ENCODE peak calls at places on chromosome 7, in nine cellular contexts. G is HL-60, W is Panc1, E is SK-N-SH, J is GM23338, S is HCT116, R is GM12878, D is HepG2, O is K562. X is an unnamed sample.

GRCh38 chr7:105806592-105807266 is 69.7 kb downstream of the ATXN7L1 start:
- DNase-seq in W (no peak), S (no peak), D (no peak), J (peak), O (no peak), R (peak), E (no peak), G (peak), X (peak)

GRCh38 chr7:64882341-64883112 is 20.5 kb upstream of the ZNF273 start:
- DNase-seq in J (peak), G (no peak), O (no peak), R (no peak), D (no peak), E (peak), W (no peak), S (no peak), X (no peak)

GRCh38 chr7:1536768-1537630 is 6.5 kb downstream of the MAFK start:
- DNase-seq in S (peak), E (peak), O (peak), J (peak), D (peak), W (no peak), R (no peak), G (no peak), X (peak)

GRCh38 chr7:121624922-121625321 is 228.8 kb upstream of the FAM3C start:
- DNase-seq in D (no peak), S (no peak), G (no peak), O (no peak), E (no peak), R (no peak), W (no peak), J (no peak), X (no peak)

GRCh38 chr7:29609162-29610030 is 45.8 kb downstream of the PRR15 start:
- DNase-seq in J (peak), G (no peak), S (peak), R (no peak), W (no peak), E (no peak), D (peak), O (peak), X (peak)

GRCh38 chr7:131312838-131313237 is 14.8 kb upstream of the MKLN1 start:
- DNase-seq in S (no peak), O (no peak), G (no peak), W (no peak), R (no peak), J (no peak), D (no peak), E (no peak), X (no peak)

GRCh38 chr7:37822946-37823345 is 25.5 kb upstream of the NME8 start:
- DNase-seq in D (no peak), J (no peak), E (no peak), R (no peak), S (no peak), G (no peak), O (no peak), W (no peak), X (no peak)

GRCh38 chr7:1458676-1459511 is at the start of gene MICALL2:
- DNase-seq in E (peak), R (no peak), O (peak), G (peak), J (no peak), S (peak), D (peak), W (no peak), X (peak)

GRCh38 chr7:55476071-55476803 is 96.1 kb downstream of the VOPP1 start:
- DNase-seq in E (no peak), S (no peak), O (no peak), R (no peak), W (no peak), G (no peak), J (no peak), D (no peak), X (no peak)

GRCh38 chr7:145134377-145134776 is 298.5 kb upstream of the TPK1 start:
- DNase-seq in S (no peak), D (no peak), E (no peak), R (no peak), G (no peak), O (no peak), J (no peak), W (no peak), X (no peak)

GRCh38 chr7:129123517-129123872 is 21.0 kb upstream of the TSPAN33 start:
- DNase-seq in D (no peak), E (no peak), S (no peak), R (no peak), G (no peak), O (no peak), W (no peak), J (no peak), X (no peak)

GRCh38 chr7:131225619-131226101 is 102.0 kb upstream of the MKLN1 start:
- DNase-seq in E (no peak), J (no peak), G (no peak), O (no peak), R (no peak), W (no peak), S (no peak), D (peak), X (peak)

GRCh38 chr7:2622869-2623697 is 8.7 kb upstream of the TTYH3 start:
- DNase-seq in G (peak), D (peak), W (no peak), S (no peak), R (no peak), E (peak), J (no peak), O (no peak), X (no peak)

GRCh38 chr7:141335164-141335563 is 216.0 kb upstream of the AGK start:
- DNase-seq in O (no peak), S (no peak), G (no peak), E (no peak), J (no peak), D (no peak), R (no peak), W (no peak), X (no peak)

GRCh38 chr7:126780993-126781392 is 471.7 kb downstream of the GRM8 start:
- DNase-seq in E (no peak), R (peak), O (no peak), G (no peak), S (no peak), D (no peak), W (no peak), J (no peak), X (no peak)

GRCh38 chr7:74598558-74598957 is 59.0 kb upstream of the GTF2I start:
- DNase-seq in W (no peak), J (no peak), R (no peak), D (no peak), O (no peak), S (no peak), G (no peak), E (no peak), X (no peak)

GRCh38 chr7:6654842-6655610 is 17.9 kb downstream of the ZNF316 start:
- DNase-seq in W (no peak), O (peak), G (no peak), S (no peak), D (no peak), J (no peak), R (no peak), E (peak), X (no peak)

GRCh38 chr7:51000956-51001355 is 218.3 kb upstream of the GRB10 start:
- DNase-seq in W (no peak), O (no peak), R (no peak), J (peak), E (no peak), D (no peak), S (no peak), G (no peak), X (no peak)

GRCh38 chr7:22082886-22083710 is 137.4 kb upstream of the CDCA7L start:
- DNase-seq in S (peak), W (peak), J (peak), G (peak), O (peak), D (peak), E (peak), R (peak), X (peak)

GRCh38 chr7:155763122-155763521 is 49.1 kb downstream of the SHH start:
- DNase-seq in D (no peak), J (no peak), O (no peak), R (no peak), W (no peak), G (no peak), S (no peak), E (no peak), X (no peak)

GRCh38 chr7:77348371-77348813 is 67.8 kb downstream of the GSAP start:
- DNase-seq in D (no peak), G (no peak), O (no peak), J (no peak), W (no peak), R (no peak), E (peak), S (no peak), X (no peak)

GRCh38 chr7:149673006-149673405 is 100.4 kb downstream of the ZNF467 start:
- DNase-seq in R (no peak), J (no peak), S (no peak), G (no peak), E (no peak), O (no peak), D (no peak), W (no peak), X (no peak)

GRCh38 chr7:157460721-157461120 is 123.9 kb downstream of the DNAJB6 start:
- DNase-seq in O (no peak), D (no peak), S (no peak), J (no peak), E (no peak), W (no peak), G (no peak), R (no peak), X (no peak)

GRCh38 chr7:23100697-23101096 is 4.9 kb upstream of the KLHL7 start:
- DNase-seq in E (no peak), S (no peak), R (no peak), G (peak), D (peak), J (peak), W (no peak), O (peak), X (no peak)

GRCh38 chr7:106538638-106539037 is 122.3 kb downstream of the CCDC71L start:
- DNase-seq in E (no peak), R (no peak), S (no peak), W (no peak), O (no peak), G (no peak), J (no peak), D (no peak), X (no peak)

GRCh38 chr7:101018271-101019167 is 1.4 kb upstream of the MUC17 start:
- DNase-seq in E (no peak), O (peak), W (no peak), G (no peak), D (no peak), R (no peak), S (no peak), J (peak), X (peak)

GRCh38 chr7:146067880-146068279 is 48.7 kb upstream of the CNTNAP2 start:
- DNase-seq in W (no peak), D (no peak), S (no peak), J (no peak), R (no peak), E (no peak), G (no peak), O (no peak), X (no peak)

GRCh38 chr7:29170781-29171180 is 23.8 kb upstream of the CHN2 start:
- DNase-seq in S (no peak), R (no peak), W (no peak), J (no peak), G (no peak), O (no peak), D (no peak), E (no peak), X (no peak)

GRCh38 chr7:157661611-157661975 is 324.8 kb downstream of the DNAJB6 start:
- DNase-seq in G (no peak), J (no peak), S (no peak), D (no peak), E (no peak), O (no peak), W (no peak), R (no peak), X (no peak)

GRCh38 chr7:12389089-12389700 is 14.5 kb downstream of the VWDE start:
- DNase-seq in J (peak), O (peak), S (peak), W (peak), E (peak), D (peak), R (no peak), G (peak), X (peak)

GRCh38 chr7:45174328-45174610 is 16.7 kb downstream of the RAMP3 start:
- DNase-seq in W (no peak), S (no peak), R (no peak), D (no peak), O (no peak), G (no peak), E (no peak), J (no peak), X (no peak)

GRCh38 chr7:66143876-66144332 is 29.3 kb downstream of the CRCP start:
- DNase-seq in J (no peak), S (no peak), G (no peak), W (no peak), O (no peak), R (no peak), D (peak), E (no peak), X (no peak)

GRCh38 chr7:134022512-134022911 is 104.6 kb upstream of the LRGUK start:
- DNase-seq in O (no peak), S (no peak), E (no peak), D (no peak), W (no peak), J (no peak), G (no peak), R (no peak), X (no peak)

GRCh38 chr7:8442814-8443304 is 9.4 kb downstream of the NXPH1 start:
- DNase-seq in E (no peak), O (peak), S (no peak), D (no peak), W (no peak), G (peak), R (no peak), J (peak), X (no peak)
- TF ChIP-seq REST in E (no peak), O (peak), S (peak), D (peak), W (peak), G (peak), R (peak), J (peak), X (peak)

DNA sequence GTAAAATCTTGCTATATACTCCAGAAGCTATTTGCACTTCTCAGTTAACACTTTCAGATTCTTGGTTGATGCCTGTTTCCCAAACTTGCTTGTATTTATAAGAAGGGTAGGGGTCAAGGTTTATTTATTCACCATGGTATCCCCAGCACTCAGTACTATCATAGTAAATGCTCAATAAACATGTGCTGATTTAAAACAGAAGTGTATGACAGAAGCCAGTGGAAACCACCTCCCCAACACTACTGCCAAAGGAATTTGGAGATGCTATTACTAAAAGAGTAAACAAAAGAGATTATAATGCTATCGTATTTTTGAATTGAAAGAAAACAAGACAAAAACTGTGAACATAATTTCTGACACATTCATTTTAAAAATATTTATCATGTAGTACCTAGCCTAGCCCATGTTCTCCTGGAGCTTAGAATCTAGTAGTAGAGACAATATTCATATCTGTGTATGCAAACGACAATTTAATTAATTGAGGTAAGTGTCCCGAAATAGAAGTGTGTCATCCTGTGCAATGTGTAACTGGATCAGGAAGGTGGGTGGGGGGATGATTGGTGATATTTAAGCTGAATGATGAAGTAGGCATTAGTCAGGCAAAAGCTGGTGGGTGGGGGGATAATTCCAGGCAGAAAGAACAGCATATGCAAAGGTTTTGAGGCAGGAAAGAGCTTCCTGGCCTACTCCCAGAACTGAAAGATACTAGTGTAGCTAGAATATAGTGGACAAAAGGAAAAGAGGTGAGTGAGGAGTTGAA is 77.5 kb downstream of the HGF start:
- DNase-seq in D (no peak), W (peak), E (no peak), G (no peak), R (no peak), J (no peak), S (no peak), O (no peak), X (no peak)
- TF ChIP-seq REST in D (no peak), W (no peak), E (no peak), G (no peak), R (no peak), J (no peak), S (no peak), O (no peak), X (no peak)

DNA sequence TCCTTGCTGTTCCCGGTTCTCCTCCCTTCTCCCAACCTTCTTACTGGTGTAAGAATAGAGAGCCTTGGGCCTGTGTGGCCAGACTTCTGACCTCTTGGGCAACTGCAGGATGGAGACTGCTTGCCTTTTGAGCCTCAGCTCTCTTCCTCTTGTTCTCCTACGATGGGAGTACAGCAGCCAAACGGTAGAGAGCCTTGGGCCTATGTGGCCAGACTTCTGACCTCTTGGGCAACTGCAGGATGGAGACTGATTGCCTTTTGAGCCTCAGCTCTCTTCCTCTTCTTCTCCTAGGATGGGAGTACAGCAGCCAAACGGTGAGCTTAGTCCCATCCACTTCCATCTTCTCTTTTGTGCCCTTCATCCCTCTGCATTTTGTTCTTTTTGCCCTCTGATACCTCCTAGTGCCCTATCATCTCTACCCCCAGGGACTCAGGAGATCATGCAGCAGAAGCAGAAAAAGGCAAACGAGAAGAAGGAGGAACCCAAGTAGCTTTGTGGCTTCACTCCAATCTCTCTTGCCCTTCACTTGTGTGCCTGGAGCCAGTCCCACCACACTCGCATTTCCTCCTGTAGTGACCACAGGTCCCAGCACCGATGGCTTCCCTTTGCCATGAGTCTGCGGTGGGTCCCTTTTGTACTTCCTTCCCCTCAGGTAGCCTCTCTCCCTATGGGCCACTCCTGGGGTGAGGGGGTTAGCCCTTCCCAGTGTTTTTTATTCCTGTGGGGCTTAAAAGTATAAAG is 15.3 kb downstream of the SLC25A13 start:
- DNase-seq in R (no peak), S (no peak), J (no peak), O (no peak), W (no peak), G (peak), D (no peak), E (no peak), X (no peak)
- TF ChIP-seq REST in R (no peak), S (no peak), J (no peak), O (no peak), W (no peak), G (no peak), D (no peak), E (no peak), X (no peak)

GRCh38 chr7:99102809-99103690 is 40.9 kb downstream of the SMURF1 start:
- DNase-seq in D (no peak), J (no peak), O (no peak), W (peak), E (no peak), S (no peak), R (no peak), G (no peak), X (peak)
- TF ChIP-seq REST in D (no peak), J (no peak), O (no peak), W (peak), E (no peak), S (no peak), R (no peak), G (no peak), X (no peak)

DNA sequence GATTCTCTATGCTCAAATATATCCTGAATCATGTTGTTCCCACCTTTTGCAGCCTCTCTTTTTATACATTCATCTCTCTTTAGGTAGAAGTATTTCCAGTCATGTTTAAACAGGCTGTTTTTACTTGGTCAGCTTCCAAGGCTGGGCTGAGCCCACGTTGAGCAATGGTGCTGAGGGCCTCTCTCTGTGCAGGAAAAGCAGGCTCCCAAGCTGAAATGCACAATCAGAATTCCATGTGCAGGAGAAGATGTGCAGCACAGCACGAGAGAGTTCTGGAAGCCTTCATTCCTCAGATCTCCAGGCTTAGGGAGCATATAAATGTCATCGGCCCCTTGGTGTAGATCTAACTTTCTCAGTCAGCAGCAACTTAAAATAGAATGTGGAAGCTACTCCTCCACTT is 588.5 kb downstream of the TNS3 start:
- DNase-seq in R (no peak), W (no peak), J (no peak), O (no peak), D (no peak), S (no peak), G (no peak), E (no peak), X (no peak)
- TF ChIP-seq REST in R (no peak), W (no peak), J (no peak), O (no peak), D (no peak), S (no peak), G (no peak), E (no peak), X (no peak)

GRCh38 chr7:128030263-128030998 is 806 bp downstream of the LRRC4 start:
- DNase-seq in W (no peak), R (no peak), S (no peak), G (no peak), O (no peak), D (no peak), J (peak), E (peak), X (no peak)
- TF ChIP-seq REST in W (no peak), R (no peak), S (no peak), G (no peak), O (no peak), D (no peak), J (no peak), E (no peak), X (no peak)

DNA sequence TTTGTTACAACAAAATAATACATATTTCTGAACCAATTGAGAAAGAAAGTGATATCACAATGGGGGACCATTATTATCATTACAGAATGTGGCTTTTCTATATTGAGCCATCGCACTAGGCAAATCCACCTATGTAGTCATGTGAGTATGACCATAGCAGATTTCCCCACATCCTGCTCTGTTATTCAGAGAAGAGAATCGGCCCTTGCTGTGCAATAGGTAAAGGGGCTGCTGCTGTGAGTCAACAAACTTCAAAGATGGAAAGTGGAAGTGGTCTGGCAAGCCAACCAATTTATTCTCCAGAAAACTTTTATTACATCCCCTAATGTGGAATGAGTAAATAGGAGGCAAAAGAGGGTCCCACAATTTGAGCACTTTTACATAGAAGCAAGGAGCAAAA is 573.4 kb downstream of the ETV1 start:
- DNase-seq in R (no peak), W (no peak), S (no peak), J (no peak), D (no peak), O (no peak), E (no peak), G (no peak), X (no peak)
- TF ChIP-seq REST in R (no peak), W (no peak), S (no peak), J (no peak), D (no peak), O (no peak), E (no peak), G (no peak), X (no peak)

X was measured in A549.